ENCODE peak calls at places on chromosomes 3 and 15, in seven cellular contexts. D is AG04450, Z is body of pancreas, K is cardiac muscle cell, J is ascending aorta, A is IMR-90, Q is stomach. G is an unnamed sample.
A peak's percentile ranks its signal among the peaks of the same experiment; 100 is the strongest.

GRCh38 chr15:84810073-84810840 is 6.9 kb upstream of the ALPK3 start:
- DNase-seq in D (no peak), K (no peak), Q (no peak), Z (no peak), J (no peak), A (peak; percentile 62), G (peak; percentile 35)

GRCh38 chr15:70752142-70752754 is 11.1 kb downstream of the UACA start:
- DNase-seq in A (no peak), D (no peak), Q (no peak), J (no peak), Z (no peak), K (peak; percentile 66), G (no peak)

GRCh38 chr3:195905970-195906864 is 2.1 kb downstream of the TNK2 start:
- DNase-seq in J (no peak), A (peak; percentile 78), Z (peak; percentile 49), K (no peak), D (no peak), Q (no peak), G (no peak)

GRCh38 chr3:138971766-138972320 is 24.8 kb downstream of the FOXL2NB start:
- DNase-seq in Q (no peak), A (no peak), Z (no peak), K (no peak), J (no peak), D (no peak), G (no peak)

GRCh38 chr15:99476413-99477222 is 89.2 kb upstream of the MEF2A start:
- DNase-seq in D (peak; percentile 97), J (peak; percentile 64), Q (peak; percentile 43), Z (peak; percentile 25), K (peak; percentile 97), A (peak; percentile 100), G (no peak)

GRCh38 chr3:148102156-148102555 is 595.5 kb upstream of the AGTR1 start:
- DNase-seq in Z (no peak), D (no peak), J (no peak), K (no peak), A (no peak), Q (no peak), G (no peak)

GRCh38 chr3:48119495-48120193 is 68.6 kb downstream of the CDC25A start:
- DNase-seq in D (no peak), A (peak; percentile 55), Z (peak; percentile 42), K (peak; percentile 75), J (no peak), Q (peak; percentile 26), G (no peak)

GRCh38 chr15:68211656-68212320 is 6.7 kb upstream of the CALML4 start:
- DNase-seq in Z (no peak), D (no peak), K (no peak), Q (no peak), J (no peak), A (no peak), G (peak; percentile 52)

GRCh38 chr3:189331002-189331418 is 159.2 kb downstream of the TPRG1 start:
- DNase-seq in A (no peak), J (no peak), K (no peak), Q (no peak), Z (no peak), D (no peak), G (no peak)

GRCh38 chr15:61935493-61935892 is 124.8 kb downstream of the VPS13C start:
- DNase-seq in K (no peak), D (no peak), Q (no peak), Z (no peak), J (no peak), A (no peak), G (no peak)

GRCh38 chr3:48949376-48949717 is 30.7 kb downstream of the ARIH2 start:
- DNase-seq in J (no peak), K (no peak), Q (no peak), A (peak; percentile 12), D (no peak), Z (no peak), G (no peak)

GRCh38 chr3:195774917-195775316 is 36.8 kb downstream of the MUC4 start:
- DNase-seq in K (peak; percentile 59), D (no peak), Z (peak; percentile 63), Q (no peak), J (no peak), A (no peak), G (peak; percentile 93)

GRCh38 chr3:184889312-184889904 is 77.4 kb downstream of the VPS8 start:
- DNase-seq in K (no peak), D (no peak), Q (no peak), J (no peak), Z (no peak), A (no peak), G (peak; percentile 44)

GRCh38 chr3:171833775-171834460 is 9.2 kb upstream of the TMEM212 start:
- DNase-seq in Q (no peak), K (peak; percentile 66), Z (no peak), D (no peak), J (no peak), A (peak; percentile 87), G (no peak)

GRCh38 chr15:90872481-90873184 is 4.2 kb downstream of the FURIN start:
- DNase-seq in A (peak; percentile 80), K (peak; percentile 69), Q (no peak), J (no peak), Z (peak; percentile 40), D (peak; percentile 11), G (peak; percentile 62)

GRCh38 chr3:197135212-197135611 is 105.6 kb upstream of the MELTF start:
- DNase-seq in A (no peak), D (no peak), Q (no peak), J (no peak), K (no peak), Z (no peak), G (no peak)

GRCh38 chr3:170428095-170428494 is 9.4 kb downstream of the CLDN11 start:
- DNase-seq in Q (no peak), Z (no peak), J (no peak), K (no peak), A (no peak), D (no peak), G (no peak)

GRCh38 chr3:32643816-32644215 is 41.2 kb upstream of the CNOT10 start:
- DNase-seq in Z (no peak), A (no peak), Q (no peak), J (no peak), D (no peak), K (no peak), G (no peak)

GRCh38 chr3:71180524-71180923 is 403.0 kb downstream of the FOXP1 start:
- DNase-seq in J (no peak), A (no peak), K (no peak), D (no peak), Q (no peak), Z (no peak), G (no peak)

GRCh38 chr3:56291244-56291680 is 177.0 kb downstream of the ERC2 start:
- DNase-seq in J (no peak), K (peak; percentile 95), D (no peak), Q (no peak), Z (no peak), A (no peak), G (no peak)
- H3K27ac ChIP-seq in J (no peak overlapping the region), K (no peak overlapping the region), D (no peak overlapping the region), Q (no peak overlapping the region), Z (no peak overlapping the region), A (no peak overlapping the region), G (no peak overlapping the region)

GRCh38 chr3:194132465-194133358 is 3.2 kb upstream of the HES1 start:
- DNase-seq in A (no peak), K (peak; percentile 16), D (no peak), J (no peak), Z (no peak), Q (no peak), G (no peak)
- TF ChIP-seq CTCF in A (no peak), K (no peak), D (no peak), J (no peak), Z (no peak), Q (no peak), G (no peak)

GRCh38 chr15:75136118-75136517 is 65.6 kb upstream of the C15orf39 start:
- DNase-seq in D (no peak), Z (no peak), A (no peak), J (no peak), K (no peak), Q (no peak), G (no peak)
- H3K27ac ChIP-seq in D (no peak overlapping the region), Z (no peak overlapping the region), A (no peak overlapping the region), J (no peak overlapping the region), K (no peak overlapping the region), Q (no peak overlapping the region), G (no peak overlapping the region)

DNA sequence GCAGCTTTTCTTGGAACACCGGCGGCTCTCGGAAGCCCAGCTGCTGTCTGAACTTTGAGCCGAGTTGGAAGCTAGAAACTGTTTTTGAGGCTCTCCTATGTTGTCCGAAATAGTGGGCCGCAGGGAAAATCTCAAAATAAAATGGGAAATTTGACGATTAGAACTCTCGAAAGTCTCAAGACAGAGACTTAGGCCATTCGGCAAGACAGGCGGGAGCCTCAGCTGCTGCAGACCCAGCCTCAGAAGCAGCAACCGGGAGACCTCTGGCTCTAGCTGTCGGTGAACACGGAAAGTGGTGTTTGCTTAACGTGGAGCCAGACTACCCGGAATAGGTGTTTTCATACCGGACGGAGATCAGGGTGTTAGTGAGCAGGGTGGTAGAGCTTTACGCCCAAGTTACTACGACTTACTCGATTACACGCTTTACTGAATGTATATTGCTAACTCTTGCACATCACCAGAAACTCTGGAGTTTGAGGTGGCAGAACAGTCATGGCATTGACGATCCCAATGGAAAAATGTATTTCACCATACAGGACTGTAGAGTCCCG is 357 bp upstream of the MAN2C1 start:
- DNase-seq in Z (no peak), D (no peak), Q (no peak), K (no peak), J (no peak), A (peak; percentile 17), G (no peak)
- TF ChIP-seq CTCF in Z (no peak), D (no peak), Q (no peak), K (no peak), J (no peak), A (no peak), G (no peak)

GRCh38 chr3:183635431-183636220 is at the start of gene KLHL24:
- DNase-seq in A (peak; percentile 91), Z (peak; percentile 95), J (peak; percentile 83), Q (peak; percentile 94), K (peak; percentile 96), D (peak; percentile 79), G (peak; percentile 97)

GRCh38 chr3:183634707-183635106 is 716 bp upstream of the KLHL24 start:
- DNase-seq in J (no peak), D (no peak), K (peak; percentile 3), A (no peak), Z (no peak), Q (no peak), G (no peak)

GRCh38 chr3:183637106-183637486 is 1.7 kb downstream of the KLHL24 start:
- DNase-seq in Q (no peak), J (no peak), K (no peak), D (no peak), Z (no peak), A (no peak), G (no peak)

GRCh38 chr3:183636221-183637105 is 1.0 kb downstream of the KLHL24 start:
- DNase-seq in K (peak; percentile 96), Q (peak; percentile 95), A (peak; percentile 94), J (peak; percentile 94), Z (peak; percentile 97), D (peak; percentile 77), G (peak; percentile 98)

GRCh38 chr3:183635107-183635430 is 354 bp upstream of the KLHL24 start:
- DNase-seq in Q (no peak), J (no peak), D (no peak), K (no peak), Z (no peak), A (no peak), G (no peak)
- H3K27ac ChIP-seq in Q (peak overlapping the region; percentile 97), J (peak overlapping the region; percentile 92), D (peak overlapping the region; percentile 96), K (peak overlapping the region; percentile 98), Z (peak overlapping the region; percentile 94), A (peak overlapping the region; percentile 38), G (peak overlapping the region; percentile 100)

GRCh38 chr15:94526071-94526689 is 294.8 kb downstream of the MCTP2 start:
- DNase-seq in Q (no peak), J (no peak), A (no peak), Z (no peak), K (no peak), D (no peak), G (peak; percentile 72)
- TF ChIP-seq CTCF in Q (no peak), J (peak; percentile 5), A (no peak), Z (no peak), K (no peak), D (peak; percentile 44), G (peak; percentile 79)